ENCODE peak calls at places on chromosome 11, in seven cellular contexts. U is stimulated activated CD4-positive, alpha-beta T cell treated with anti-CD3 and anti-CD28 coated beads, Interleukin-15, amount 100 ng/mL, for 48 hours; C is HFFc6; E is sciatic nerve; Z is AG04450; A is amniotic stem cell; B is GDM1. Q is an unnamed sample.

GRCh38 chr11:104956528-104956927 is 11.8 kb downstream of the CASP4 start:
- DNase-seq in U (no peak), C (no peak), E (no peak), Z (no peak), A (no peak), B (no peak), Q (no peak)

GRCh38 chr11:57649826-57650738 is at the start of gene YPEL4:
- DNase-seq in U (peak; percentile 23), C (peak; percentile 45), E (peak; percentile 74), Z (peak; percentile 50), A (peak; percentile 41), B (peak; percentile 58), Q (peak; percentile 77)

GRCh38 chr11:44300881-44301855 is 8.8 kb downstream of the ALX4 start:
- DNase-seq in U (no peak), C (peak; percentile 17), E (no peak), Z (no peak), A (no peak), B (no peak), Q (no peak)

GRCh38 chr11:106137061-106137460 is 59.6 kb downstream of the AASDHPPT start:
- DNase-seq in U (no peak), C (no peak), E (no peak), Z (no peak), A (no peak), B (no peak), Q (no peak)

GRCh38 chr11:8913961-8914660 is 3.1 kb downstream of the AKIP1 start:
- DNase-seq in U (peak; percentile 6), C (no peak), E (no peak), Z (no peak), A (peak; percentile 7), B (peak; percentile 48), Q (peak; percentile 36)

GRCh38 chr11:937853-938261 is 12.2 kb downstream of the AP2A2 start:
- DNase-seq in U (no peak), C (no peak), E (no peak), Z (no peak), A (no peak), B (no peak), Q (no peak)

GRCh38 chr11:129998107-129998506 is 4.5 kb downstream of the PRDM10 start:
- DNase-seq in U (no peak), C (no peak), E (no peak), Z (no peak), A (no peak), B (no peak), Q (no peak)

GRCh38 chr11:44744160-44744559 is 17.4 kb downstream of the TSPAN18 start:
- DNase-seq in U (no peak), C (no peak), E (no peak), Z (peak; percentile 29), A (no peak), B (no peak), Q (no peak)

GRCh38 chr11:12585861-12586260 is 88.4 kb upstream of the TEAD1 start:
- DNase-seq in U (no peak), C (no peak), E (no peak), Z (no peak), A (no peak), B (no peak), Q (no peak)

GRCh38 chr11:83092488-83093384 is 21.0 kb upstream of the RAB30 start:
- DNase-seq in U (no peak), C (no peak), E (no peak), Z (no peak), A (no peak), B (no peak), Q (no peak)

GRCh38 chr11:5275369-5276110 is 5.8 kb upstream of the HBE1 start:
- DNase-seq in U (no peak), C (no peak), E (no peak), Z (no peak), A (no peak), B (no peak), Q (no peak)

GRCh38 chr11:30561691-30562412 is 24.3 kb downstream of the MPPED2 start:
- DNase-seq in U (no peak), C (no peak), E (no peak), Z (no peak), A (no peak), B (no peak), Q (peak; percentile 21)

GRCh38 chr11:69515271-69516245 is 34.1 kb downstream of the LINC01488 start:
- DNase-seq in U (no peak), C (no peak), E (no peak), Z (no peak), A (no peak), B (no peak), Q (no peak)

GRCh38 chr11:1120532-1121342 is 37.0 kb upstream of the MUC5AC start:
- DNase-seq in U (no peak), C (no peak), E (no peak), Z (no peak), A (no peak), B (no peak), Q (no peak)

GRCh38 chr11:1445741-1446445 is 40.7 kb downstream of the MOB2 start:
- DNase-seq in U (no peak), C (no peak), E (no peak), Z (no peak), A (no peak), B (no peak), Q (no peak)

GRCh38 chr11:109772846-109773400 is 320.3 kb upstream of the ZC3H12C start:
- DNase-seq in U (no peak), C (no peak), E (no peak), Z (no peak), A (no peak), B (no peak), Q (no peak)

GRCh38 chr11:129146196-129146595 is 45.9 kb downstream of the ARHGAP32 start:
- DNase-seq in U (no peak), C (no peak), E (no peak), Z (no peak), A (no peak), B (no peak), Q (no peak)

GRCh38 chr11:45224766-45225165 is 61.4 kb downstream of the SYT13 start:
- DNase-seq in U (no peak), C (no peak), E (no peak), Z (no peak), A (no peak), B (no peak), Q (no peak)

GRCh38 chr11:63944987-63945386 is 6.2 kb downstream of the NAA40 start:
- DNase-seq in U (no peak), C (no peak), E (no peak), Z (no peak), A (no peak), B (no peak), Q (no peak)

GRCh38 chr11:289706-290620 is 1.0 kb downstream of the PGGHG start:
- DNase-seq in U (no peak), C (no peak), E (peak; percentile 57), Z (no peak), A (no peak), B (no peak), Q (peak; percentile 66)

GRCh38 chr11:47415949-47416472 is 7.6 kb downstream of the SLC39A13 start:
- DNase-seq in U (no peak), C (peak; percentile 92), E (peak; percentile 87), Z (peak; percentile 91), A (peak; percentile 87), B (no peak), Q (no peak)

GRCh38 chr11:109435121-109435742 is 13.2 kb downstream of the C11orf87 start:
- DNase-seq in U (no peak), C (no peak), E (no peak), Z (no peak), A (no peak), B (no peak), Q (no peak)

GRCh38 chr11:99422581-99423434 is 402.1 kb downstream of the CNTN5 start:
- DNase-seq in U (no peak), C (no peak), E (no peak), Z (no peak), A (no peak), B (no peak), Q (no peak)

GRCh38 chr11:120172921-120173705 is 35.2 kb upstream of the TRIM29 start:
- DNase-seq in U (no peak), C (no peak), E (no peak), Z (no peak), A (no peak), B (no peak), Q (no peak)

GRCh38 chr11:34631737-34632104 is 10.8 kb downstream of the EHF start:
- DNase-seq in U (no peak), C (no peak), E (no peak), Z (no peak), A (no peak), B (no peak), Q (no peak)

GRCh38 chr11:102666331-102666957 is 39.1 kb downstream of the MMP27 start:
- DNase-seq in U (no peak), C (peak; percentile 46), E (no peak), Z (peak; percentile 13), A (no peak), B (peak; percentile 4), Q (peak; percentile 2)

Q was measured in immature natural killer cell.